ENCODE peak calls at places on chromosomes 12 and 14, in six cellular contexts. I, H, Y, C, B and Q are unnamed samples.

GRCh38 chr12:124318336-124319020 is 23.6 kb downstream of the RFLNA start:
- DNase-seq in I (no peak), H (no peak), Y (no peak), C (no peak), B (no peak), Q (no peak)

GRCh38 chr14:89681086-89682018 is 264.3 kb upstream of the FOXN3 start:
- DNase-seq in I (no peak), H (no peak), Y (no peak), C (peak; percentile 38), B (peak; percentile 78), Q (no peak)

GRCh38 chr12:132803883-132804282 is 24.8 kb downstream of the GOLGA3 start:
- DNase-seq in I (no peak), H (no peak), Y (no peak), C (no peak), B (no peak), Q (no peak)

GRCh38 chr12:38934078-38934584 is 28.7 kb upstream of the CPNE8 start:
- DNase-seq in I (no peak), H (no peak), Y (no peak), C (no peak), B (no peak), Q (no peak)

GRCh38 chr12:11147420-11147819 is 13.0 kb upstream of the TAS2R30 start:
- DNase-seq in I (no peak), H (no peak), Y (no peak), C (no peak), B (no peak), Q (no peak)

GRCh38 chr14:92582706-92583452 is 69.3 kb downstream of the RIN3 start:
- DNase-seq in I (no peak), H (no peak), Y (no peak), C (no peak), B (peak; percentile 76), Q (no peak)

GRCh38 chr12:15788266-15789214 is 648 bp downstream of the EPS8 start:
- DNase-seq in I (peak; percentile 46), H (peak; percentile 48), Y (no peak), C (peak; percentile 14), B (no peak), Q (no peak)

GRCh38 chr12:13362260-13362841 is 165.8 kb downstream of the EMP1 start:
- DNase-seq in I (peak; percentile 77), H (peak; percentile 31), Y (peak; percentile 88), C (peak; percentile 24), B (peak; percentile 18), Q (peak; percentile 23)

GRCh38 chr14:22836301-22837058 is at the start of gene MMP14:
- DNase-seq in I (peak; percentile 76), H (peak; percentile 93), Y (no peak), C (no peak), B (no peak), Q (no peak)

GRCh38 chr14:66476964-66477363 is 9.2 kb upstream of the CCDC196 start:
- DNase-seq in I (no peak), H (no peak), Y (no peak), C (no peak), B (no peak), Q (no peak)

GRCh38 chr12:108638141-108638823 is 4.6 kb upstream of the SELPLG start:
- DNase-seq in I (no peak), H (peak; percentile 41), Y (no peak), C (no peak), B (no peak), Q (no peak)

DNA sequence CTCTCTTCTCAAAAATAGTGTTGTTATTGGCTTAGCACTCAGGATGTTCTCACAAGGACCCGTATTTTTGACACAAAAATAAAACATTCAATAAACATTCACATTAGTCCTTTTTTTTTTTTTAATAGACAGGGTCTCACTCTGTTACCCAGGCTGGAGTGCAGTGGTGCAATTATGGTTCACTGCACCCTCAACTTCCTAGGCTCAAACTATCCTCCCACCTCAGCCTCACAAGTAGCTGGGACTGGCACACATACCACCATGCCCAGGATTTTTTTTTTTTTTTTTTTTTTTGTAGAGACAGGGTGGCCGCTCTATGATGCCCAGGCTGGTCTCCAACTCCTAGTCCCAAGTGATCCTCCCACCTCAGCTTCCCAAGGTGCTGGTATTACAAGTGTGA is 27.0 kb downstream of the PPP1R13B start:
- DNase-seq in I (no peak), H (no peak), Y (no peak), C (no peak), B (no peak), Q (no peak)
- H3K4me3 ChIP-seq in I (no peak overlapping the region), H (no peak overlapping the region), Y (no peak overlapping the region), C (no peak overlapping the region), B (no peak overlapping the region), Q (no peak overlapping the region)

DNA sequence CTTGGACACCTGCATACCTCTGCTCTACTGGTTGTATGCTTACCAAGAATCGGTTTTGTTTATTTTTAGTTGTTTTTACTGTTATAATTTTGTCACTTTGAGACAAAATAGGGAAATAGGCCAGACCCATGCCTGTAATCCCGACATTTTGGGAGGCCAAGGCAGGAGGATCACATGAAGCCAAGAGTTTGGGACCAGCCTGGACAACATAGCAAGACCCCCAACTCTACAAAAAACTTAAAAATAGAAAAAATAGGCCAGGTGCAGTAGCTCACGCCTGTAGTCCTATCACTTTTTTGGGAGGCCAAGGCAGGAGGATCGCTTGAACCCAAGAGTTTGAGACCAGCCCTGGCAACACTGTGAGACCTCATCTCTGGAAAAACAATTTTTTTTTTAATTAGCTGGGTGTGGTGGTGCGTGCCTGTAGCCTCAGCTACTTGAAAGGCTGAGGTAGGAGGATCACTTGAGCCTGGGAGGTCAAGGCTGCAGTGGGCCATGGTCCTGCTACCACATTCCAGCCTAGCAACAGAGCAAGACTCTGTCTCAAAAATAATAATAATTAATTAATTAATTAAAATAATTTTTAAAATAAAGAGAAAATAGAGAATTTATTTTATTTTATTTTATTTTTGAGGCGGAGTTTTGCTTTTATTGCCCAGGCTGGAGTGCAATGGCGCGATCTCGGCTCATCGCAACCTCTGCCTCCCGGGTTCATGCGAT is 1.3 kb upstream of the MRPS35 start:
- DNase-seq in I (no peak), H (no peak), Y (no peak), C (no peak), B (no peak), Q (no peak)
- H3K4me3 ChIP-seq in I (no peak overlapping the region), H (peak overlapping the region; percentile 97), Y (no peak overlapping the region), C (no peak overlapping the region), B (no peak overlapping the region), Q (peak overlapping the region; percentile 99)

DNA sequence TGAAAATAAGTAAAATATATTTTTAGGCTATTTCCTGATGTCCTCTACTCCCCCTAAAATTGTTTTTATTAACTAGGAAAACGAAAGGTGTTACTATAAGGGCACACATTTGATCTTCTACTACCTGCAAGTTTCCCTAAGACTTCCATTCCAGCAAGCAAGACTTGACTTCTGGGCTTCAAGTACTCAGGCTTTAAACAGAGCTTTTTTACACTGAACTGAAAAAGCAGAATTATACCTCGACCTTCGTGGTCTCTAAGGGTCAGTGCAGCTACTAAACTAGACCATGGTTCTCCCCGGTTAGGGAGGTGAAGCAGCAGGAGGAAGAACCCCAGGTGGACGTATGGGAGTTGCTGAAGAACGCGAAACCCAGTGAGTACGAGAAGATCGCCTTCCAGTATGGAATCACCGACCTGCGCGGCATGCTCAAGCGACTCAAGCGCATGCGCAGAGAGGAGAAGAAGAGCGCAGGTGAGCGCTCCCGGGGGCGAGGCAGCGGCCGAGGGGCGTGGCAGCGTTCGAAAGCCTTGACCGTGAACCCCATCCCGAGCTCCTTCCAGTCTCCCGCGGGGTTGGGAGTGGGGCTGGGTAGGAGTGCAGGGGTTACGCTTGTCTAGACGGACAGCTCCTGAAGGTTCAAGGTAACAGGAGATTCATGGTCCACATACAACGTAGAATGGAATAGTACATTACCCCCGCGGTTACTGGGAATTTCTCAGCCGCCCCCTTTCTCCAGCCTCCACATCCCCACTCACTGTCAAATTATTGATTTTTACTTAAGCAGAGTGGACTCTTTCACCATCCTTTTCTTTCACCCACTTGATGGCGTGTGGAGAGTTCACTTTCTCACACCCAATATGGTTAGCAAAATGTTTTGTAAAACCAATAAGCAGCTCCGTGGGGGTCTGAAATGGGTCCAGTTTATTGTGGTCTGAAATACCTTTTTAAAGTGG is 47.6 kb downstream of the MYBPC1 start:
- DNase-seq in I (no peak), H (no peak), Y (no peak), C (no peak), B (no peak), Q (no peak)
- H3K4me3 ChIP-seq in I (no peak overlapping the region), H (no peak overlapping the region), Y (no peak overlapping the region), C (peak overlapping the region; percentile 7), B (no peak overlapping the region), Q (peak overlapping the region; percentile 7)

GRCh38 chr14:35295845-35296161 is 3.6 kb downstream of the PSMA6 start:
- DNase-seq in I (no peak), H (no peak), Y (no peak), C (no peak), B (no peak), Q (no peak)
- H3K4me3 ChIP-seq in I (no peak overlapping the region), H (no peak overlapping the region), Y (no peak overlapping the region), C (no peak overlapping the region), B (no peak overlapping the region), Q (no peak overlapping the region)

GRCh38 chr12:20426191-20426590 is 57.9 kb downstream of the PDE3A start:
- DNase-seq in I (no peak), H (peak; percentile 62), Y (no peak), C (no peak), B (no peak), Q (no peak)
- H3K4me3 ChIP-seq in I (no peak overlapping the region), H (no peak overlapping the region), Y (no peak overlapping the region), C (no peak overlapping the region), B (no peak overlapping the region), Q (no peak overlapping the region)

GRCh38 chr12:79020106-79020505 is 155.5 kb downstream of the SYT1 start:
- DNase-seq in I (no peak), H (no peak), Y (no peak), C (no peak), B (no peak), Q (no peak)
- H3K4me3 ChIP-seq in I (no peak overlapping the region), H (no peak overlapping the region), Y (no peak overlapping the region), C (no peak overlapping the region), B (no peak overlapping the region), Q (no peak overlapping the region)

GRCh38 chr14:94113073-94113472 is 2.5 kb downstream of the IFI27 start:
- DNase-seq in I (no peak), H (no peak), Y (no peak), C (no peak), B (no peak), Q (no peak)

GRCh38 chr14:94114589-94115067 is 4.1 kb downstream of the IFI27 start:
- DNase-seq in I (no peak), H (no peak), Y (no peak), C (no peak), B (no peak), Q (no peak)

GRCh38 chr14:94115068-94115591 is 4.6 kb downstream of the IFI27 start:
- DNase-seq in I (no peak), H (peak; percentile 39), Y (peak; percentile 39), C (no peak), B (no peak), Q (no peak)

GRCh38 chr14:94113490-94113889 is 3.0 kb downstream of the IFI27 start:
- DNase-seq in I (no peak), H (no peak), Y (no peak), C (no peak), B (no peak), Q (no peak)

GRCh38 chr14:94113908-94114588 is 3.5 kb downstream of the IFI27 start:
- DNase-seq in I (no peak), H (no peak), Y (no peak), C (no peak), B (no peak), Q (no peak)
- H3K4me3 ChIP-seq in I (no peak overlapping the region), H (no peak overlapping the region), Y (no peak overlapping the region), C (no peak overlapping the region), B (no peak overlapping the region), Q (no peak overlapping the region)